ENCODE peak calls at places on chromosomes 4 and X, in seven cellular contexts. D is stimulated activated CD8-positive, alpha-beta memory T cell treated with anti-CD3 and anti-CD28 coated beads, Interleukin-15, amount 100 ng/mL, for 24 hours; Q is AG10803; K is cerebellum; Y is NCI-H187 treated with DMSO at 0.1 percent for 48 hours; V is endothelial cell; G is COR-L47. R is an unnamed sample.

GRCh38 chrX:150547511-150548115 is 20.8 kb upstream of the MTM1 start:
- DNase-seq in D (no peak), Q (peak), K (peak), Y (no peak), V (peak), G (no peak), R (peak)

GRCh38 chr4:52554606-52555355 is 104.3 kb downstream of the USP46 start:
- DNase-seq in D (no peak), Q (no peak), K (no peak), Y (no peak), V (no peak), G (no peak), R (no peak)

GRCh38 chr4:156322592-156322991 is 368.9 kb upstream of the CTSO start:
- DNase-seq in D (no peak), Q (peak), K (no peak), Y (no peak), V (no peak), G (no peak), R (no peak)

GRCh38 chrX:131830400-131831184 is 192.5 kb upstream of the STK26 start:
- DNase-seq in D (no peak), Q (peak), K (no peak), Y (peak), V (peak), G (peak), R (peak)

GRCh38 chr4:81786063-81786763 is 314.5 kb upstream of the RASGEF1B start:
- DNase-seq in D (no peak), Q (no peak), K (no peak), Y (peak), V (no peak), G (peak), R (no peak)

GRCh38 chrX:29295987-29296680 is 708.9 kb downstream of the IL1RAPL1 start:
- DNase-seq in D (no peak), Q (peak), K (no peak), Y (no peak), V (no peak), G (no peak), R (no peak)

GRCh38 chr4:173057906-173058305 is 110.7 kb upstream of the GALNT7 start:
- DNase-seq in D (no peak), Q (no peak), K (no peak), Y (no peak), V (no peak), G (peak), R (peak)

GRCh38 chr4:1178300-1179088 is 6.1 kb upstream of the SPON2 start:
- DNase-seq in D (no peak), Q (no peak), K (no peak), Y (no peak), V (no peak), G (no peak), R (no peak)

GRCh38 chr4:55358668-55359067 is 12.6 kb downstream of the SRD5A3 start:
- DNase-seq in D (no peak), Q (peak), K (no peak), Y (no peak), V (no peak), G (no peak), R (no peak)

GRCh38 chr4:12110607-12111006 is 681.9 kb upstream of the HS3ST1 start:
- DNase-seq in D (no peak), Q (no peak), K (no peak), Y (no peak), V (no peak), G (no peak), R (no peak)